ENCODE peak calls at places on chromosome 6, in ten cellular contexts. Z is naive thymus-derived CD4-positive, alpha-beta T cell; C is cardiac muscle cell; B is breast epithelium; O is dermis microvascular lymphatic vessel endothelial cell; V is ELR; E is activated CD8-positive, alpha-beta memory T cell treated with anti-CD3 and anti-CD28 coated beads, Interleukin-2, amount 50 U/mL, for 48 hours; D is naive thymus-derived CD8-positive, alpha-beta T cell; T is DMS153; X is H7. L is an unnamed sample.

GRCh38 chr6:11784341-11784740 is 5.7 kb upstream of the ADTRP start:
- DNase-seq in O (no peak), C (no peak), Z (no peak), T (no peak), V (no peak), B (no peak), D (no peak), E (no peak), X (no peak), L (no peak)

GRCh38 chr6:126661646-126662045 is 321.7 kb downstream of the CENPW start:
- DNase-seq in T (no peak), C (no peak), O (no peak), E (no peak), Z (no peak), B (no peak), V (peak), X (no peak), D (no peak), L (no peak)

GRCh38 chr6:10347561-10348327 is 67.1 kb downstream of the TFAP2A start:
- DNase-seq in E (no peak), O (no peak), B (no peak), Z (no peak), V (peak), X (no peak), T (no peak), C (no peak), D (no peak), L (no peak)

GRCh38 chr6:119842191-119842590 is 492.6 kb upstream of the MAN1A1 start:
- DNase-seq in C (no peak), B (no peak), D (no peak), V (no peak), Z (no peak), X (no peak), T (no peak), O (no peak), E (no peak), L (no peak)

GRCh38 chr6:3226422-3227362 is 761 bp downstream of the TUBB2B start:
- DNase-seq in O (no peak), V (peak), B (no peak), D (peak), E (no peak), T (no peak), C (peak), Z (no peak), X (peak), L (peak)

GRCh38 chr6:68901044-68901443 is 266.0 kb downstream of the ADGRB3 start:
- DNase-seq in X (no peak), Z (no peak), V (no peak), O (no peak), T (no peak), C (peak), E (no peak), B (no peak), D (no peak), L (no peak)

GRCh38 chr6:2111162-2111677 is 134.2 kb downstream of the GMDS start:
- DNase-seq in B (no peak), X (no peak), D (no peak), O (no peak), V (peak), T (no peak), E (no peak), Z (no peak), C (no peak), L (no peak)

GRCh38 chr6:40295251-40295949 is 291.8 kb downstream of the LRFN2 start:
- DNase-seq in C (no peak), B (no peak), Z (no peak), D (no peak), X (no peak), V (no peak), E (no peak), O (no peak), T (no peak), L (no peak)

GRCh38 chr6:491233-491632 is 99.7 kb downstream of the IRF4 start:
- DNase-seq in O (no peak), Z (no peak), X (no peak), E (no peak), T (no peak), V (no peak), D (peak), C (no peak), B (no peak), L (no peak)

GRCh38 chr6:158039571-158040050 is 57.9 kb downstream of the SYNJ2 start:
- DNase-seq in Z (no peak), O (no peak), X (peak), T (no peak), V (peak), C (no peak), E (no peak), B (no peak), D (no peak), L (no peak)

GRCh38 chr6:170259301-170259700 is 31.6 kb downstream of the DLL1 start:
- DNase-seq in T (no peak), B (peak), C (no peak), V (no peak), Z (no peak), D (no peak), E (no peak), X (no peak), O (no peak), L (no peak)

GRCh38 chr6:90135672-90136071 is 161.0 kb downstream of the BACH2 start:
- DNase-seq in Z (no peak), B (no peak), V (peak), T (no peak), C (no peak), O (no peak), D (no peak), X (no peak), E (no peak), L (no peak)